ENCODE peak calls at places on chromosomes 5 and 9, in five cellular contexts. One of them, this sample, is unnamed.
A peak's percentile ranks its signal among the peaks of the same experiment; 100 is the strongest.

GRCh38 chr9:104260004-104260403 is 165.9 kb downstream of the SMC2 start:
- DNase-seq in K562: no peak
- DNase-seq in A549: no peak
- DNase-seq in GM12878: no peak
- DNase-seq in endothelial cell of umbilical vein: no peak
- DNase-seq in this sample: no peak

GRCh38 chr9:6667633-6668280 is 22.2 kb upstream of the GLDC start:
- DNase-seq in K562: peak; percentile 15
- DNase-seq in GM12878: no peak
- DNase-seq in endothelial cell of umbilical vein: peak; percentile 46
- DNase-seq in A549: peak; percentile 73
- DNase-seq in this sample: peak; percentile 70

GRCh38 chr5:176429972-176430371 is 13.6 kb upstream of the CLTB start:
- DNase-seq in A549: no peak
- DNase-seq in K562: no peak
- DNase-seq in endothelial cell of umbilical vein: no peak
- DNase-seq in GM12878: no peak
- DNase-seq in this sample: no peak

GRCh38 chr5:56072863-56073777 is 78.4 kb upstream of the IL6ST start:
- DNase-seq in endothelial cell of umbilical vein: no peak
- DNase-seq in K562: no peak
- DNase-seq in A549: no peak
- DNase-seq in GM12878: no peak
- DNase-seq in this sample: no peak

GRCh38 chr5:1666812-1667588 is 132.6 kb downstream of the MRPL36 start:
- DNase-seq in endothelial cell of umbilical vein: no peak
- DNase-seq in GM12878: no peak
- DNase-seq in K562: peak; percentile 92
- DNase-seq in A549: peak; percentile 58
- DNase-seq in this sample: no peak

GRCh38 chr5:172223901-172224873 is 30.2 kb downstream of the EFCAB9 start:
- DNase-seq in endothelial cell of umbilical vein: no peak
- DNase-seq in GM12878: peak; percentile 95
- DNase-seq in K562: no peak
- DNase-seq in A549: no peak
- DNase-seq in this sample: peak; percentile 6

GRCh38 chr5:171534009-171534895 is 114.8 kb downstream of the FGF18 start:
- DNase-seq in endothelial cell of umbilical vein: no peak
- DNase-seq in K562: peak; percentile 61
- DNase-seq in GM12878: no peak
- DNase-seq in A549: no peak
- DNase-seq in this sample: no peak

GRCh38 chr5:64923151-64923685 is 154.5 kb downstream of the CWC27 start:
- DNase-seq in GM12878: no peak
- DNase-seq in endothelial cell of umbilical vein: no peak
- DNase-seq in K562: no peak
- DNase-seq in A549: no peak
- DNase-seq in this sample: peak; percentile 16

GRCh38 chr9:105043370-105043936 is 115.5 kb upstream of the ABCA1 start:
- DNase-seq in A549: no peak
- DNase-seq in GM12878: no peak
- DNase-seq in K562: no peak
- DNase-seq in endothelial cell of umbilical vein: no peak
- DNase-seq in this sample: no peak

GRCh38 chr9:21708225-21708624 is 94.2 kb upstream of the MTAP start:
- DNase-seq in K562: no peak
- DNase-seq in A549: no peak
- DNase-seq in endothelial cell of umbilical vein: no peak
- DNase-seq in GM12878: no peak
- DNase-seq in this sample: no peak

GRCh38 chr5:76946090-76946489 is 6.8 kb upstream of the CRHBP start:
- DNase-seq in K562: no peak
- DNase-seq in GM12878: no peak
- DNase-seq in endothelial cell of umbilical vein: no peak
- DNase-seq in A549: no peak
- DNase-seq in this sample: no peak

GRCh38 chr5:2697446-2698200 is 53.9 kb downstream of the IRX2 start:
- DNase-seq in A549: no peak
- DNase-seq in K562: no peak
- DNase-seq in endothelial cell of umbilical vein: no peak
- DNase-seq in GM12878: no peak
- DNase-seq in this sample: no peak

GRCh38 chr5:162272417-162272816 is 204.8 kb downstream of the GABRG2 start:
- DNase-seq in K562: no peak
- DNase-seq in endothelial cell of umbilical vein: no peak
- DNase-seq in GM12878: no peak
- DNase-seq in A549: no peak
- DNase-seq in this sample: no peak

GRCh38 chr9:14089051-14089798 is 224.7 kb downstream of the NFIB start:
- DNase-seq in K562: no peak
- DNase-seq in endothelial cell of umbilical vein: no peak
- DNase-seq in A549: no peak
- DNase-seq in GM12878: no peak
- DNase-seq in this sample: no peak
- TF ChIP-seq MAX in K562: no peak
- TF ChIP-seq MAX in endothelial cell of umbilical vein: no peak
- TF ChIP-seq MAX in A549: no peak
- TF ChIP-seq MAX in GM12878: no peak
- TF ChIP-seq MAX in this sample: no peak

GRCh38 chr9:124941689-124942561 is 1.0 kb upstream of the GOLGA1 start:
- DNase-seq in endothelial cell of umbilical vein: peak; percentile 70
- DNase-seq in GM12878: peak; percentile 19
- DNase-seq in A549: peak; percentile 29
- DNase-seq in K562: no peak
- DNase-seq in this sample: peak; percentile 82

GRCh38 chr9:124940521-124940893 is 376 bp downstream of the GOLGA1 start:
- DNase-seq in GM12878: no peak
- DNase-seq in K562: no peak
- DNase-seq in endothelial cell of umbilical vein: no peak
- DNase-seq in A549: no peak
- DNase-seq in this sample: no peak

GRCh38 chr9:124934290-124934689 is 6.6 kb downstream of the GOLGA1 start:
- DNase-seq in K562: no peak
- DNase-seq in GM12878: peak; percentile 21
- DNase-seq in A549: no peak
- DNase-seq in endothelial cell of umbilical vein: peak; percentile 78
- DNase-seq in this sample: no peak

GRCh38 chr9:124940894-124941688 is at the start of gene GOLGA1:
- DNase-seq in A549: peak; percentile 90
- DNase-seq in GM12878: peak; percentile 79
- DNase-seq in K562: peak; percentile 96
- DNase-seq in endothelial cell of umbilical vein: peak; percentile 97
- DNase-seq in this sample: peak; percentile 94

DNA sequence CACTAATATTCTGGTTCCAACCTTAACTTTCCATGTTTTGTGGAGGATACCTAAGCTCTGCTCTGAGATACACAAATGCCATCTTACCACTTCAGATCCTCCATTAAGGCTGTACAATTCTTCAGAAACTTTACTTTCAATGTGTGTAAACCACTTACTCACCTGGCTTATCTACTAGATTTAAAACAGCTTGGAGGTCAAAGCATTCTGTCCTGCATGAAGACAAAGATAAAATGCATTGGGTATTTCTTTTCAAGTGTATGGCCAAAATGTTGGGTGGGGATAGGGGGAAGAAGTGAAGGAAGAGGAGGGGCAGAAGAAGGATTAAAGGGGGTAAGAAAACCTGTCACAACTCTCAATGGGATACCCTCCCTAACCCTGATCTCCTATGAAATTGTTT is 939 bp downstream of the GOLGA1 start:
- DNase-seq in GM12878: no peak
- DNase-seq in K562: no peak
- DNase-seq in endothelial cell of umbilical vein: no peak
- DNase-seq in A549: no peak
- DNase-seq in this sample: no peak
- TF ChIP-seq MYC in GM12878: no peak
- TF ChIP-seq MYC in K562: no peak
- TF ChIP-seq MYC in endothelial cell of umbilical vein: no peak
- TF ChIP-seq MYC in A549: no peak
- TF ChIP-seq MYC in this sample: no peak

DNA sequence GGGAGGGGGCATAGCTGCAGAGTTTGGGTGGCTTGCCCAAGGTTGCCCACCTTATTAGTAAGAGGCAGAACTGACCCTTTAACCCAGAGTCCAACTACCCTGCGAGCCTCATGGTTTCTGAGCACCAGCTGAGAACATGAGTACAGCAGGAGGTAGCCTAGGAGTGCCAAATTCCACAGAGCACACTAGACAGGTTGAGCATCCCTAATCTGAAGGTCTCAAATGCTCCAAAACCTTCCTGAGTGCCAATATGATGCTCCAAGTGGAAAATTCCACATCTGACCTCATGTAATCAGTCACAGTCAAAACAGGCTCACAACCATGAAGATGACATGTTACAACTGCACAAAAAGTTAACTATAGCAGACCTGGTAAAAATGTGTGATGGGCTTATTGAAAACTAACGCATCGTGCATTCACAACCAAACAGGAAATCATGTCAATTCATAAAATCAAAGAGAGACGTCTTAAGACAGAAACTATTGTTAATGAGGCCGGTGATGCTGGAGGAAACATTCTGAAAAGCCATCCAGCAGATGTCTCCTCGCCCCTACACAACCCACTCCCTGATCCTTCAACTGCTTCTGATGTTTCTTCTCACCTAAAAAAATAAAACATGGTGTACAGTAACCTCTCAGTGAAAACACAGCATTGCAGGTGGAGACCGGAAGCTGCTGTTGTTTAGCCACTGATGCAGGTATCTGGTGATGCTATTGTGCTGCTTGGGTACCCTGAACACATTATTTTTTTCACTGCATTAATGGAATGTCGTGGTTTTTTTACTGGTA is 25.0 kb downstream of the PTCH1 start:
- DNase-seq in A549: no peak
- DNase-seq in GM12878: no peak
- DNase-seq in endothelial cell of umbilical vein: no peak
- DNase-seq in K562: no peak
- DNase-seq in this sample: no peak
- H3K4me3 ChIP-seq in A549: no peak overlapping the region
- H3K4me3 ChIP-seq in GM12878: no peak overlapping the region
- H3K4me3 ChIP-seq in endothelial cell of umbilical vein: no peak overlapping the region
- H3K4me3 ChIP-seq in K562: no peak overlapping the region
- H3K4me3 ChIP-seq in this sample: no peak overlapping the region

DNA sequence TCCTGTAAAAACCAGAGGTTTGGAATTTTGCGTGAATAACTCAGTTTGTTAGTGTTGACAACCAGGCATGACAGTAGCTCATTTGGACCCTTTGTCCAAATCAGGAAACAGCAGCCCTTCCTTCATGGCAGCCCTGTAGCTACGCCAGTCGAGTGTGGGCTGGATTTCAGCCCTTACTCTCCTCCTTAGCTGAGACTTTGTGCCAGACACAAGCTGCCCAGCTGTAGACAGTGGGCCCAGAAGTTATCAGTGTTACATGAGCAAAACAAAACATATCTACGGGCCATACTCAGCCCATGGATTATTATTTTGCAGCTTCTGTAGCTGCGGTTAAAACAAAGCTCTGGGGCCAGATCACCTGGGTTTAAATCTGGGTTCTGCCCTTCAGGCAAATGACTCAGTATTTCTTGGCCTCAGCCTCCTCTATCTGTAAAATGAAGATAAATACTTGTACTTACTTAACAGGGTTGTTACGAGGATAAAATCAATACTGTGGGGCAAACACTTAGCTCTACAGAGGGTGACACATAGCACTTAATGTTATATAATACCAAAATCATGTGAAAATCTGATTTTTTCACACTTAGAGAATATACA is 76.9 kb downstream of the GHR start:
- DNase-seq in K562: no peak
- DNase-seq in A549: no peak
- DNase-seq in endothelial cell of umbilical vein: no peak
- DNase-seq in GM12878: no peak
- DNase-seq in this sample: no peak
- TF ChIP-seq MAX in K562: no peak
- TF ChIP-seq MAX in A549: no peak
- TF ChIP-seq MAX in endothelial cell of umbilical vein: no peak
- TF ChIP-seq MAX in GM12878: no peak
- TF ChIP-seq MAX in this sample: no peak

GRCh38 chr9:37955781-37956422 is 52.0 kb upstream of the SLC25A51 start:
- DNase-seq in GM12878: no peak
- DNase-seq in K562: no peak
- DNase-seq in endothelial cell of umbilical vein: no peak
- DNase-seq in A549: no peak
- DNase-seq in this sample: no peak

GRCh38 chr9:37956904-37957663 is 53.2 kb upstream of the SLC25A51 start:
- DNase-seq in GM12878: no peak
- DNase-seq in K562: peak; percentile 58
- DNase-seq in A549: no peak
- DNase-seq in endothelial cell of umbilical vein: no peak
- DNase-seq in this sample: no peak

GRCh38 chr9:37958154-37958553 is 54.2 kb upstream of the SLC25A51 start:
- DNase-seq in A549: no peak
- DNase-seq in GM12878: no peak
- DNase-seq in K562: no peak
- DNase-seq in endothelial cell of umbilical vein: no peak
- DNase-seq in this sample: no peak

GRCh38 chr9:37957664-37957953 is 53.7 kb upstream of the SLC25A51 start:
- DNase-seq in A549: no peak
- DNase-seq in endothelial cell of umbilical vein: no peak
- DNase-seq in K562: no peak
- DNase-seq in GM12878: no peak
- DNase-seq in this sample: no peak

GRCh38 chr9:37956423-37956820 is 52.5 kb upstream of the SLC25A51 start:
- DNase-seq in K562: no peak
- DNase-seq in A549: no peak
- DNase-seq in GM12878: no peak
- DNase-seq in endothelial cell of umbilical vein: no peak
- DNase-seq in this sample: no peak
- TF ChIP-seq MYC in K562: no peak
- TF ChIP-seq MYC in A549: no peak
- TF ChIP-seq MYC in GM12878: no peak
- TF ChIP-seq MYC in endothelial cell of umbilical vein: no peak
- TF ChIP-seq MYC in this sample: no peak

DNA sequence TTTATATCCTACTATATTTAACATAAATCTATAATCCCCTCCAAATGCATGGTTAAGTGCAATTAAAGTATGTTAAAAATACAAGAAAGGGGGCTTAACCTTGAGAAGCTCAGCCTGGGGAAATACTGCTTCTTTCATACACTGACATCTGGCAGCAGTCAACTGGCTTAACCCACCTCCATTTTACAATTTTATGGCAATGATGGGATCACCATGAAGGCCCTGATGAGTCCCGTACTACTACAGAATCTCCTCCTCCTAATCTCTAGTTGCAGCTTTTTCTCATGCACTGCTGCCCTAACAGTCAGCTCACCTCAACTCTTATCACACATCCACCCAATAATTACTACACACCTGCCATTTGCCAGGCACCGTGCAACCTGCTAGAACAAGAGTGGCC is 40.9 kb downstream of the ZNF608 start:
- DNase-seq in K562: no peak
- DNase-seq in A549: no peak
- DNase-seq in endothelial cell of umbilical vein: no peak
- DNase-seq in GM12878: no peak
- DNase-seq in this sample: no peak
- H3K4me3 ChIP-seq in K562: no peak overlapping the region
- H3K4me3 ChIP-seq in A549: no peak overlapping the region
- H3K4me3 ChIP-seq in endothelial cell of umbilical vein: no peak overlapping the region
- H3K4me3 ChIP-seq in GM12878: peak overlapping the region; percentile 33
- H3K4me3 ChIP-seq in this sample: no peak overlapping the region